ENCODE peak calls at places on chromosomes 12 and 14, in seven cellular contexts. H is sigmoid colon, S is mesenchymal stem cell, K is right atrium auricular region, Y is GM23248, T is lung, X is K562. C is an unnamed sample. For H3K4me1 and H3K36me3, the result is how much of the 10 kb centered on the place peaks cover.

GRCh38 chr14:24851837-24852236 is 198.1 kb downstream of the STXBP6 start:
- DNase-seq in H (no peak), S (peak), K (no peak), Y (peak), T (no peak), X (no peak), C (peak)

GRCh38 chr12:102879144-102879763 is 37.8 kb downstream of the PAH start:
- DNase-seq in H (peak), S (no peak), K (peak), Y (peak), T (no peak), X (peak), C (peak)

GRCh38 chr12:49806877-49807276 is 21.3 kb downstream of the NCKAP5L start:
- DNase-seq in H (no peak), S (no peak), K (no peak), Y (no peak), T (no peak), X (no peak), C (no peak)

GRCh38 chr12:27969011-27969900 is 3.3 kb downstream of the PTHLH start:
- DNase-seq in H (peak), S (peak), K (no peak), Y (peak), T (no peak), X (no peak), C (no peak)

GRCh38 chr14:74583689-74584434 is 28.2 kb downstream of the LTBP2 start:
- DNase-seq in H (peak), S (peak), K (no peak), Y (peak), T (no peak), X (no peak), C (no peak)

GRCh38 chr12:67519824-67520433 is 128.6 kb upstream of the DYRK2 start:
- DNase-seq in H (no peak), S (no peak), K (no peak), Y (no peak), T (no peak), X (no peak), C (no peak)

GRCh38 chr12:92049403-92049802 is 96.2 kb downstream of the BTG1 start:
- DNase-seq in H (no peak), S (no peak), K (no peak), Y (no peak), T (no peak), X (no peak), C (no peak)

GRCh38 chr12:97168804-97169203 is 261.7 kb downstream of the NEDD1 start:
- DNase-seq in H (no peak), S (no peak), K (no peak), Y (no peak), T (no peak), X (no peak), C (no peak)

GRCh38 chr14:54564799-54565235 is 2.1 kb upstream of the SAMD4A start:
- DNase-seq in H (peak), S (peak), K (no peak), Y (peak), T (no peak), X (no peak), C (no peak)

GRCh38 chr12:93591137-93591868 is 18.8 kb downstream of the SOCS2 start:
- DNase-seq in H (peak), S (peak), K (peak), Y (peak), T (peak), X (peak), C (peak)

GRCh38 chr12:131639270-131639940 is 71.5 kb upstream of the SFSWAP start:
- DNase-seq in H (no peak), S (no peak), K (no peak), Y (no peak), T (no peak), X (no peak), C (no peak)

GRCh38 chr12:1593232-1594044 is 943 bp downstream of the FBXL14 start:
- DNase-seq in H (peak), S (peak), K (no peak), Y (peak), T (peak), X (no peak), C (peak)

GRCh38 chr12:6452908-6453630 is 1.2 kb downstream of the TAPBPL start:
- DNase-seq in H (no peak), S (no peak), K (no peak), Y (peak), T (peak), X (no peak), C (peak)

GRCh38 chr14:39097159-39097558 is 5.9 kb downstream of the SEC23A start:
- DNase-seq in H (no peak), S (no peak), K (no peak), Y (peak), T (no peak), X (no peak), C (peak)

GRCh38 chr14:90839024-90839888 is 23.0 kb upstream of the TTC7B start:
- DNase-seq in H (peak), S (peak), K (peak), Y (peak), T (no peak), X (no peak), C (no peak)

GRCh38 chr12:63814146-63814774 is 30.2 kb upstream of the SRGAP1 start:
- DNase-seq in H (no peak), S (no peak), K (no peak), Y (no peak), T (no peak), X (no peak), C (no peak)

GRCh38 chr12:50355365-50355764 is 41.0 kb downstream of the FAM186A start:
- DNase-seq in H (no peak), S (no peak), K (no peak), Y (no peak), T (no peak), X (no peak), C (no peak)

GRCh38 chr12:104475269-104475668 is 18.5 kb downstream of the CHST11 start:
- DNase-seq in H (no peak), S (no peak), K (no peak), Y (no peak), T (no peak), X (no peak), C (no peak)

GRCh38 chr12:76860301-76860700 is 18.5 kb downstream of the CSRP2 start:
- DNase-seq in H (no peak), S (no peak), K (no peak), Y (no peak), T (no peak), X (no peak), C (no peak)

GRCh38 chr14:39175445-39176262 is 600 bp downstream of the PNN start:
- DNase-seq in H (no peak), S (no peak), K (no peak), Y (peak), T (peak), X (no peak), C (peak)

GRCh38 chr14:104446611-104447010 is 133.0 kb upstream of the C14orf180 start:
- DNase-seq in H (no peak), S (no peak), K (peak), Y (no peak), T (peak), X (no peak), C (no peak)

GRCh38 chr14:81516941-81517797 is 16.5 kb downstream of the SEL1L start:
- DNase-seq in H (peak), S (peak), K (no peak), Y (peak), T (no peak), X (no peak), C (no peak)

GRCh38 chr14:50060871-50061663 is 55.3 kb downstream of the VCPKMT start:
- DNase-seq in H (peak), S (peak), K (peak), Y (peak), T (no peak), X (peak), C (no peak)

GRCh38 chr14:50062438-50063039 is 53.8 kb downstream of the VCPKMT start:
- DNase-seq in H (no peak), S (peak), K (no peak), Y (peak), T (no peak), X (peak), C (peak)

GRCh38 chr14:50058112-50058511 is 58.3 kb downstream of the VCPKMT start:
- DNase-seq in H (no peak), S (no peak), K (no peak), Y (no peak), T (no peak), X (no peak), C (peak)

GRCh38 chr14:50061664-50062437 is 54.5 kb downstream of the VCPKMT start:
- DNase-seq in H (no peak), S (peak), K (no peak), Y (peak), T (no peak), X (no peak), C (peak)

GRCh38 chr14:50059773-50060629 is 56.4 kb downstream of the VCPKMT start:
- DNase-seq in H (no peak), S (no peak), K (no peak), Y (no peak), T (no peak), X (no peak), C (no peak)
- H3K4me1 ChIP-seq in H (under half), S (under half), K (under half), Y (under half), T (under half), X (under half), C (under half)

DNA sequence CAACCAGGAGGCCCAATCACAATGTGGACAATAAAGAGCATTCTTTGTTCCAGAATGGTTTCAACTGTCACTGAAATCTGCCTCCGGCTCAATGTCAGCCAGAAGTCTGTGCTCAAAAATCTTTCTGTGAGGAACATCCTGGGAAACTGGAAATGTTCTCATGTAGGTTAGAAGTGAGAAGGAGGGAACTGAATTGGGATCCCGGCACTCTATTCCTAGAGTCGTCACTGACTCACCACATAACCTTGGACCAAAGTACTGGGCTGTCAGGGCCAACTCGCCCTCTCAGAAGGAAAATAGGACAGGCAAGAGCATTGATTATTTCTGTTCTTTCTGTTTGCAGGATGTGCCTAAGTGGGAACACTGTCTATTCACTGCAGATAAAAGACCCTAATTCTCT is 57.6 kb downstream of the PRKAB1 start:
- DNase-seq in H (no peak), S (no peak), K (no peak), Y (no peak), T (no peak), X (no peak), C (peak)
- H3K36me3 ChIP-seq in H (under half), S (under half), K (under half), Y (under half), T (under half), X (half or more), C (under half)

DNA sequence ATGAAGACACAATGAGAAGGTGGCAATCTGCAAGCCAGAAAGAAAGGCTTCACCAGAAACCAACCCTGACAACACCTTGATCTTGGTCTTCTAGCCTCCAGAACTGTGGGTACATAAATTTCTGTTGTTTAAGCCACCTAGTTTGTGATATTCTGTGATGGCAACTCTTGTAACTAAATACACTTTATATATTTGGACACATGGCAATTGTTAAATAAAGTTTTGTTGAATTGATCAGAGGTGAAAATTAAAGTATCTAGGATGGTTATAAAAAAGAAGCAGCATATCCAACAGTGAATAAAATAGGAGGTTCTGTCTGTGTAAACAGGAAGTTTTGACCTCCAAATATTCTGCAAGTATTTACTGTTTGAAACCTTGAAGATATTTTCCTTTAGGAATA is 516.3 kb downstream of the SOX5 start:
- DNase-seq in H (no peak), S (no peak), K (no peak), Y (no peak), T (no peak), X (no peak), C (no peak)
- H3K27ac ChIP-seq in H (no peak), S (no peak), K (no peak), Y (no peak), T (no peak), X (no peak), C (no peak)

GRCh38 chr12:70809887-70810286 is 110.7 kb downstream of the PTPRR start:
- DNase-seq in H (no peak), S (no peak), K (no peak), Y (no peak), T (no peak), X (no peak), C (no peak)
- H3K4me1 ChIP-seq in H (under half), S (under half), K (under half), Y (under half), T (under half), X (under half), C (under half)